ENCODE peak calls at places on chromosomes 5 and 9, in five cellular contexts. One of them, this sample, is unnamed.

GRCh38 chr5:142059304-142059940 is 46.6 kb upstream of the GNPDA1 start:
- DNase-seq in ovary: no peak
- DNase-seq in ACHN: peak
- DNase-seq in Panc1: no peak
- DNase-seq in cardiac fibroblast: peak
- DNase-seq in this sample: no peak

GRCh38 chr5:28374492-28374934 is 1336.1 kb upstream of the CDH9 start:
- DNase-seq in ovary: no peak
- DNase-seq in ACHN: no peak
- DNase-seq in Panc1: no peak
- DNase-seq in cardiac fibroblast: no peak
- DNase-seq in this sample: peak

GRCh38 chr5:68333649-68334549 is 118.3 kb downstream of the PIK3R1 start:
- DNase-seq in ovary: no peak
- DNase-seq in ACHN: peak
- DNase-seq in Panc1: peak
- DNase-seq in cardiac fibroblast: peak
- DNase-seq in this sample: peak

GRCh38 chr9:20238921-20239320 is 383.4 kb downstream of the MLLT3 start:
- DNase-seq in ovary: no peak
- DNase-seq in ACHN: no peak
- DNase-seq in Panc1: no peak
- DNase-seq in cardiac fibroblast: no peak
- DNase-seq in this sample: no peak

GRCh38 chr5:13218518-13218917 is 726.0 kb downstream of the DNAH5 start:
- DNase-seq in ovary: no peak
- DNase-seq in ACHN: peak
- DNase-seq in Panc1: no peak
- DNase-seq in cardiac fibroblast: no peak
- DNase-seq in this sample: peak

GRCh38 chr9:14547245-14548060 is 145.8 kb downstream of the ZDHHC21 start:
- DNase-seq in ovary: no peak
- DNase-seq in ACHN: no peak
- DNase-seq in Panc1: no peak
- DNase-seq in cardiac fibroblast: no peak
- DNase-seq in this sample: no peak

GRCh38 chr9:132644251-132644650 is 25.5 kb downstream of the DDX31 start:
- DNase-seq in ovary: no peak
- DNase-seq in ACHN: peak
- DNase-seq in Panc1: no peak
- DNase-seq in cardiac fibroblast: no peak
- DNase-seq in this sample: no peak

GRCh38 chr5:33371660-33372059 is 69.1 kb upstream of the TARS1 start:
- DNase-seq in ovary: no peak
- DNase-seq in ACHN: no peak
- DNase-seq in Panc1: no peak
- DNase-seq in cardiac fibroblast: peak
- DNase-seq in this sample: no peak

GRCh38 chr5:61916621-61917620 is 389.1 kb upstream of the KIF2A start:
- DNase-seq in ovary: no peak
- DNase-seq in ACHN: peak
- DNase-seq in Panc1: no peak
- DNase-seq in cardiac fibroblast: no peak
- DNase-seq in this sample: no peak

GRCh38 chr9:136722969-136723356 is 10.6 kb downstream of the DIPK1B start:
- DNase-seq in ovary: no peak
- DNase-seq in ACHN: no peak
- DNase-seq in Panc1: no peak
- DNase-seq in cardiac fibroblast: no peak
- DNase-seq in this sample: no peak

GRCh38 chr9:128152133-128152780 is 3.0 kb downstream of the LCN2 start:
- DNase-seq in ovary: no peak
- DNase-seq in ACHN: no peak
- DNase-seq in Panc1: no peak
- DNase-seq in cardiac fibroblast: no peak
- DNase-seq in this sample: no peak

GRCh38 chr9:126696764-126697145 is 83.0 kb downstream of the LMX1B start:
- DNase-seq in ovary: no peak
- DNase-seq in ACHN: no peak
- DNase-seq in Panc1: no peak
- DNase-seq in cardiac fibroblast: no peak
- DNase-seq in this sample: no peak

GRCh38 chr5:1801061-1801953 is at the start of gene NDUFS6:
- DNase-seq in ovary: peak
- DNase-seq in ACHN: peak
- DNase-seq in Panc1: peak
- DNase-seq in cardiac fibroblast: peak
- DNase-seq in this sample: no peak

GRCh38 chr9:114643001-114643400 is 14.6 kb downstream of the TEX53 start:
- DNase-seq in ovary: no peak
- DNase-seq in ACHN: no peak
- DNase-seq in Panc1: no peak
- DNase-seq in cardiac fibroblast: no peak
- DNase-seq in this sample: no peak

GRCh38 chr5:133147411-133147810 is 95.6 kb downstream of the HSPA4 start:
- DNase-seq in ovary: no peak
- DNase-seq in ACHN: no peak
- DNase-seq in Panc1: no peak
- DNase-seq in cardiac fibroblast: peak
- DNase-seq in this sample: no peak

GRCh38 chr9:16119861-16120641 is 567.2 kb downstream of the CCDC171 start:
- DNase-seq in ovary: no peak
- DNase-seq in ACHN: peak
- DNase-seq in Panc1: no peak
- DNase-seq in cardiac fibroblast: peak
- DNase-seq in this sample: peak

GRCh38 chr5:83025690-83026472 is 51.3 kb downstream of the TMEM167A start:
- DNase-seq in ovary: no peak
- DNase-seq in ACHN: no peak
- DNase-seq in Panc1: no peak
- DNase-seq in cardiac fibroblast: no peak
- DNase-seq in this sample: no peak

GRCh38 chr5:39518516-39518915 is 93.7 kb upstream of the DAB2 start:
- DNase-seq in ovary: no peak
- DNase-seq in ACHN: peak
- DNase-seq in Panc1: no peak
- DNase-seq in cardiac fibroblast: peak
- DNase-seq in this sample: peak

GRCh38 chr5:108797396-108797795 is 49.7 kb downstream of the FER start:
- DNase-seq in ovary: no peak
- DNase-seq in ACHN: no peak
- DNase-seq in Panc1: no peak
- DNase-seq in cardiac fibroblast: no peak
- DNase-seq in this sample: no peak

GRCh38 chr5:43661102-43661501 is 58.1 kb downstream of the NNT start:
- DNase-seq in ovary: no peak
- DNase-seq in ACHN: peak
- DNase-seq in Panc1: peak
- DNase-seq in cardiac fibroblast: peak
- DNase-seq in this sample: peak

GRCh38 chr9:13274901-13275641 is 4.4 kb downstream of the MPDZ start:
- DNase-seq in ovary: no peak
- DNase-seq in ACHN: no peak
- DNase-seq in Panc1: no peak
- DNase-seq in cardiac fibroblast: peak
- DNase-seq in this sample: no peak

GRCh38 chr9:78881295-78881694 is 584.4 kb downstream of the PSAT1 start:
- DNase-seq in ovary: no peak
- DNase-seq in ACHN: no peak
- DNase-seq in Panc1: no peak
- DNase-seq in cardiac fibroblast: no peak
- DNase-seq in this sample: no peak

GRCh38 chr5:154972476-154973080 is 31.7 kb downstream of the MRPL22 start:
- DNase-seq in ovary: peak
- DNase-seq in ACHN: peak
- DNase-seq in Panc1: peak
- DNase-seq in cardiac fibroblast: peak
- DNase-seq in this sample: peak

GRCh38 chr5:6725448-6725847 is 12.2 kb downstream of the TENT4A start:
- DNase-seq in ovary: no peak
- DNase-seq in ACHN: no peak
- DNase-seq in Panc1: no peak
- DNase-seq in cardiac fibroblast: no peak
- DNase-seq in this sample: no peak

GRCh38 chr9:123654647-123655637 is 275.0 kb downstream of the DENND1A start:
- DNase-seq in ovary: no peak
- DNase-seq in ACHN: no peak
- DNase-seq in Panc1: no peak
- DNase-seq in cardiac fibroblast: no peak
- DNase-seq in this sample: no peak

GRCh38 chr5:179259731-179260323 is 85.4 kb downstream of the ADAMTS2 start:
- DNase-seq in ovary: no peak
- DNase-seq in ACHN: no peak
- DNase-seq in Panc1: no peak
- DNase-seq in cardiac fibroblast: no peak
- DNase-seq in this sample: no peak

GRCh38 chr5:148311516-148311915 is 707 bp upstream of the SPINK7 start:
- DNase-seq in ovary: no peak
- DNase-seq in ACHN: no peak
- DNase-seq in Panc1: no peak
- DNase-seq in cardiac fibroblast: no peak
- DNase-seq in this sample: no peak

GRCh38 chr5:142520885-142521284 is 165.0 kb downstream of the FGF1 start:
- DNase-seq in ovary: no peak
- DNase-seq in ACHN: peak
- DNase-seq in Panc1: no peak
- DNase-seq in cardiac fibroblast: no peak
- DNase-seq in this sample: no peak

GRCh38 chr5:89885670-89886069 is 523.9 kb downstream of the CETN3 start:
- DNase-seq in ovary: no peak
- DNase-seq in ACHN: no peak
- DNase-seq in Panc1: no peak
- DNase-seq in cardiac fibroblast: no peak
- DNase-seq in this sample: no peak

GRCh38 chr9:107989544-107989943 is 500.0 kb upstream of the KLF4 start:
- DNase-seq in ovary: no peak
- DNase-seq in ACHN: no peak
- DNase-seq in Panc1: no peak
- DNase-seq in cardiac fibroblast: peak
- DNase-seq in this sample: no peak

GRCh38 chr9:19481471-19481870 is 72.7 kb downstream of the ACER2 start:
- DNase-seq in ovary: no peak
- DNase-seq in ACHN: no peak
- DNase-seq in Panc1: no peak
- DNase-seq in cardiac fibroblast: peak
- DNase-seq in this sample: no peak

GRCh38 chr5:31029925-31030324 is 163.6 kb upstream of the CDH6 start:
- DNase-seq in ovary: no peak
- DNase-seq in ACHN: no peak
- DNase-seq in Panc1: no peak
- DNase-seq in cardiac fibroblast: no peak
- DNase-seq in this sample: no peak

This sample was measured in HS-27A.